ENCODE peak calls at places on chromosome 12, in seven cellular contexts. One of them, this sample, is unnamed.

GRCh38 chr12:115023279-115023678 is 339.3 kb upstream of the TBX3 start:
- DNase-seq in iPS-NIHi11: no peak
- DNase-seq in stimulated activated CD8-positive, alpha-beta memory T cell treated with anti-CD3 and anti-CD28 coated beads, Interleukin-12 subunit alpha, Interleukin-12 subunit beta, amount 100 ng/mL, for 1 hour: no peak
- DNase-seq in RPMI7951: peak
- DNase-seq in naive thymus-derived CD8-positive, alpha-beta T cell: no peak
- DNase-seq in uterus: no peak
- DNase-seq in M059J: no peak
- DNase-seq in this sample: no peak

GRCh38 chr12:2057041-2057792 is 4.4 kb downstream of the CACNA1C start:
- DNase-seq in iPS-NIHi11: peak
- DNase-seq in stimulated activated CD8-positive, alpha-beta memory T cell treated with anti-CD3 and anti-CD28 coated beads, Interleukin-12 subunit alpha, Interleukin-12 subunit beta, amount 100 ng/mL, for 1 hour: no peak
- DNase-seq in RPMI7951: peak
- DNase-seq in naive thymus-derived CD8-positive, alpha-beta T cell: peak
- DNase-seq in uterus: peak
- DNase-seq in M059J: peak
- DNase-seq in this sample: no peak

GRCh38 chr12:89698607-89699006 is 10.0 kb downstream of the ATP2B1 start:
- DNase-seq in iPS-NIHi11: no peak
- DNase-seq in stimulated activated CD8-positive, alpha-beta memory T cell treated with anti-CD3 and anti-CD28 coated beads, Interleukin-12 subunit alpha, Interleukin-12 subunit beta, amount 100 ng/mL, for 1 hour: no peak
- DNase-seq in RPMI7951: no peak
- DNase-seq in naive thymus-derived CD8-positive, alpha-beta T cell: no peak
- DNase-seq in uterus: no peak
- DNase-seq in M059J: no peak
- DNase-seq in this sample: no peak

GRCh38 chr12:45407188-45407850 is 191.4 kb downstream of the ANO6 start:
- DNase-seq in iPS-NIHi11: no peak
- DNase-seq in stimulated activated CD8-positive, alpha-beta memory T cell treated with anti-CD3 and anti-CD28 coated beads, Interleukin-12 subunit alpha, Interleukin-12 subunit beta, amount 100 ng/mL, for 1 hour: no peak
- DNase-seq in RPMI7951: no peak
- DNase-seq in naive thymus-derived CD8-positive, alpha-beta T cell: no peak
- DNase-seq in uterus: peak
- DNase-seq in M059J: no peak
- DNase-seq in this sample: no peak

GRCh38 chr12:133023566-133023965 is 13.7 kb upstream of the ZNF84 start:
- DNase-seq in iPS-NIHi11: no peak
- DNase-seq in stimulated activated CD8-positive, alpha-beta memory T cell treated with anti-CD3 and anti-CD28 coated beads, Interleukin-12 subunit alpha, Interleukin-12 subunit beta, amount 100 ng/mL, for 1 hour: no peak
- DNase-seq in RPMI7951: no peak
- DNase-seq in naive thymus-derived CD8-positive, alpha-beta T cell: no peak
- DNase-seq in uterus: no peak
- DNase-seq in M059J: peak
- DNase-seq in this sample: no peak

GRCh38 chr12:124520896-124521295 is 46.5 kb downstream of the NCOR2 start:
- DNase-seq in iPS-NIHi11: no peak
- DNase-seq in stimulated activated CD8-positive, alpha-beta memory T cell treated with anti-CD3 and anti-CD28 coated beads, Interleukin-12 subunit alpha, Interleukin-12 subunit beta, amount 100 ng/mL, for 1 hour: no peak
- DNase-seq in RPMI7951: no peak
- DNase-seq in naive thymus-derived CD8-positive, alpha-beta T cell: no peak
- DNase-seq in uterus: no peak
- DNase-seq in M059J: no peak
- DNase-seq in this sample: no peak

GRCh38 chr12:113418213-113418879 is 3.8 kb upstream of the SDSL start:
- DNase-seq in iPS-NIHi11: no peak
- DNase-seq in stimulated activated CD8-positive, alpha-beta memory T cell treated with anti-CD3 and anti-CD28 coated beads, Interleukin-12 subunit alpha, Interleukin-12 subunit beta, amount 100 ng/mL, for 1 hour: no peak
- DNase-seq in RPMI7951: no peak
- DNase-seq in naive thymus-derived CD8-positive, alpha-beta T cell: no peak
- DNase-seq in uterus: no peak
- DNase-seq in M059J: no peak
- DNase-seq in this sample: no peak

GRCh38 chr12:52980096-52980694 is 26.1 kb upstream of the EIF4B start:
- DNase-seq in iPS-NIHi11: no peak
- DNase-seq in stimulated activated CD8-positive, alpha-beta memory T cell treated with anti-CD3 and anti-CD28 coated beads, Interleukin-12 subunit alpha, Interleukin-12 subunit beta, amount 100 ng/mL, for 1 hour: no peak
- DNase-seq in RPMI7951: no peak
- DNase-seq in naive thymus-derived CD8-positive, alpha-beta T cell: no peak
- DNase-seq in uterus: no peak
- DNase-seq in M059J: no peak
- DNase-seq in this sample: no peak

GRCh38 chr12:89494411-89495231 is 30.0 kb downstream of the GALNT4 start:
- DNase-seq in iPS-NIHi11: no peak
- DNase-seq in stimulated activated CD8-positive, alpha-beta memory T cell treated with anti-CD3 and anti-CD28 coated beads, Interleukin-12 subunit alpha, Interleukin-12 subunit beta, amount 100 ng/mL, for 1 hour: no peak
- DNase-seq in RPMI7951: peak
- DNase-seq in naive thymus-derived CD8-positive, alpha-beta T cell: no peak
- DNase-seq in uterus: no peak
- DNase-seq in M059J: peak
- DNase-seq in this sample: no peak

GRCh38 chr12:104420868-104421267 is 35.9 kb upstream of the CHST11 start:
- DNase-seq in iPS-NIHi11: no peak
- DNase-seq in stimulated activated CD8-positive, alpha-beta memory T cell treated with anti-CD3 and anti-CD28 coated beads, Interleukin-12 subunit alpha, Interleukin-12 subunit beta, amount 100 ng/mL, for 1 hour: no peak
- DNase-seq in RPMI7951: no peak
- DNase-seq in naive thymus-derived CD8-positive, alpha-beta T cell: no peak
- DNase-seq in uterus: no peak
- DNase-seq in M059J: no peak
- DNase-seq in this sample: no peak

GRCh38 chr12:81992461-81992860 is 233.3 kb upstream of the PPFIA2 start:
- DNase-seq in iPS-NIHi11: peak
- DNase-seq in stimulated activated CD8-positive, alpha-beta memory T cell treated with anti-CD3 and anti-CD28 coated beads, Interleukin-12 subunit alpha, Interleukin-12 subunit beta, amount 100 ng/mL, for 1 hour: peak
- DNase-seq in RPMI7951: no peak
- DNase-seq in naive thymus-derived CD8-positive, alpha-beta T cell: peak
- DNase-seq in uterus: no peak
- DNase-seq in M059J: no peak
- DNase-seq in this sample: no peak

GRCh38 chr12:57616383-57617101 is 5.3 kb downstream of the ARHGEF25 start:
- DNase-seq in iPS-NIHi11: no peak
- DNase-seq in stimulated activated CD8-positive, alpha-beta memory T cell treated with anti-CD3 and anti-CD28 coated beads, Interleukin-12 subunit alpha, Interleukin-12 subunit beta, amount 100 ng/mL, for 1 hour: no peak
- DNase-seq in RPMI7951: peak
- DNase-seq in naive thymus-derived CD8-positive, alpha-beta T cell: no peak
- DNase-seq in uterus: peak
- DNase-seq in M059J: peak
- DNase-seq in this sample: no peak

GRCh38 chr12:103780093-103780440 is 61.0 kb downstream of the NT5DC3 start:
- DNase-seq in iPS-NIHi11: no peak
- DNase-seq in stimulated activated CD8-positive, alpha-beta memory T cell treated with anti-CD3 and anti-CD28 coated beads, Interleukin-12 subunit alpha, Interleukin-12 subunit beta, amount 100 ng/mL, for 1 hour: no peak
- DNase-seq in RPMI7951: peak
- DNase-seq in naive thymus-derived CD8-positive, alpha-beta T cell: no peak
- DNase-seq in uterus: no peak
- DNase-seq in M059J: peak
- DNase-seq in this sample: no peak

GRCh38 chr12:109156586-109156985 is 40.2 kb downstream of the ACACB start:
- DNase-seq in iPS-NIHi11: no peak
- DNase-seq in stimulated activated CD8-positive, alpha-beta memory T cell treated with anti-CD3 and anti-CD28 coated beads, Interleukin-12 subunit alpha, Interleukin-12 subunit beta, amount 100 ng/mL, for 1 hour: no peak
- DNase-seq in RPMI7951: no peak
- DNase-seq in naive thymus-derived CD8-positive, alpha-beta T cell: no peak
- DNase-seq in uterus: no peak
- DNase-seq in M059J: no peak
- DNase-seq in this sample: no peak

GRCh38 chr12:42862055-42862454 is 272.5 kb upstream of the PRICKLE1 start:
- DNase-seq in iPS-NIHi11: no peak
- DNase-seq in stimulated activated CD8-positive, alpha-beta memory T cell treated with anti-CD3 and anti-CD28 coated beads, Interleukin-12 subunit alpha, Interleukin-12 subunit beta, amount 100 ng/mL, for 1 hour: no peak
- DNase-seq in RPMI7951: peak
- DNase-seq in naive thymus-derived CD8-positive, alpha-beta T cell: no peak
- DNase-seq in uterus: no peak
- DNase-seq in M059J: peak
- DNase-seq in this sample: no peak

GRCh38 chr12:116876151-116876869 is 4.9 kb downstream of the HRK start:
- DNase-seq in iPS-NIHi11: peak
- DNase-seq in stimulated activated CD8-positive, alpha-beta memory T cell treated with anti-CD3 and anti-CD28 coated beads, Interleukin-12 subunit alpha, Interleukin-12 subunit beta, amount 100 ng/mL, for 1 hour: no peak
- DNase-seq in RPMI7951: no peak
- DNase-seq in naive thymus-derived CD8-positive, alpha-beta T cell: no peak
- DNase-seq in uterus: no peak
- DNase-seq in M059J: no peak
- DNase-seq in this sample: no peak